ENCODE peak calls at places on chromosomes 5 and 9, in nine cellular contexts. One of them, this sample, is unnamed.

GRCh38 chr9:19471737-19472648 is 63.2 kb downstream of the ACER2 start:
- DNase-seq in fibroblast of lung: peak
- DNase-seq in adrenal gland: peak
- DNase-seq in AG04450: no peak
- DNase-seq in HFFc6: peak
- DNase-seq in mesothelial cell of epicardium: peak
- DNase-seq in thoracic aorta: no peak
- DNase-seq in cardiac muscle cell: peak
- DNase-seq in progenitor cell of endocrine pancreas: peak
- DNase-seq in this sample: no peak

GRCh38 chr5:80654054-80654390 is 430 bp upstream of the MSH3 start:
- DNase-seq in fibroblast of lung: no peak
- DNase-seq in adrenal gland: no peak
- DNase-seq in AG04450: no peak
- DNase-seq in HFFc6: no peak
- DNase-seq in mesothelial cell of epicardium: no peak
- DNase-seq in thoracic aorta: no peak
- DNase-seq in cardiac muscle cell: no peak
- DNase-seq in progenitor cell of endocrine pancreas: no peak
- DNase-seq in this sample: no peak

GRCh38 chr5:172658869-172659513 is 17.9 kb downstream of the NEURL1B start:
- DNase-seq in fibroblast of lung: peak
- DNase-seq in adrenal gland: peak
- DNase-seq in AG04450: no peak
- DNase-seq in HFFc6: no peak
- DNase-seq in mesothelial cell of epicardium: no peak
- DNase-seq in thoracic aorta: no peak
- DNase-seq in cardiac muscle cell: no peak
- DNase-seq in progenitor cell of endocrine pancreas: no peak
- DNase-seq in this sample: no peak

GRCh38 chr9:129653819-129654528 is 11.5 kb upstream of the PRRX2 start:
- DNase-seq in fibroblast of lung: no peak
- DNase-seq in adrenal gland: no peak
- DNase-seq in AG04450: no peak
- DNase-seq in HFFc6: no peak
- DNase-seq in mesothelial cell of epicardium: no peak
- DNase-seq in thoracic aorta: no peak
- DNase-seq in cardiac muscle cell: peak
- DNase-seq in progenitor cell of endocrine pancreas: no peak
- DNase-seq in this sample: no peak

GRCh38 chr5:116517557-116517956 is 57.1 kb downstream of the SEMA6A start:
- DNase-seq in fibroblast of lung: no peak
- DNase-seq in adrenal gland: no peak
- DNase-seq in AG04450: no peak
- DNase-seq in HFFc6: no peak
- DNase-seq in mesothelial cell of epicardium: no peak
- DNase-seq in thoracic aorta: no peak
- DNase-seq in cardiac muscle cell: no peak
- DNase-seq in progenitor cell of endocrine pancreas: no peak
- DNase-seq in this sample: no peak

GRCh38 chr9:108168451-108168850 is 678.9 kb upstream of the KLF4 start:
- DNase-seq in fibroblast of lung: peak
- DNase-seq in adrenal gland: no peak
- DNase-seq in AG04450: no peak
- DNase-seq in HFFc6: peak
- DNase-seq in mesothelial cell of epicardium: no peak
- DNase-seq in thoracic aorta: no peak
- DNase-seq in cardiac muscle cell: no peak
- DNase-seq in progenitor cell of endocrine pancreas: no peak
- DNase-seq in this sample: no peak

GRCh38 chr5:127887282-127887681 is 184.1 kb downstream of the CCDC192 start:
- DNase-seq in fibroblast of lung: peak
- DNase-seq in adrenal gland: no peak
- DNase-seq in AG04450: no peak
- DNase-seq in HFFc6: no peak
- DNase-seq in mesothelial cell of epicardium: no peak
- DNase-seq in thoracic aorta: no peak
- DNase-seq in cardiac muscle cell: no peak
- DNase-seq in progenitor cell of endocrine pancreas: no peak
- DNase-seq in this sample: no peak

GRCh38 chr9:115164511-115164974 is 46.6 kb upstream of the TNC start:
- DNase-seq in fibroblast of lung: peak
- DNase-seq in adrenal gland: no peak
- DNase-seq in AG04450: no peak
- DNase-seq in HFFc6: peak
- DNase-seq in mesothelial cell of epicardium: no peak
- DNase-seq in thoracic aorta: no peak
- DNase-seq in cardiac muscle cell: no peak
- DNase-seq in progenitor cell of endocrine pancreas: no peak
- DNase-seq in this sample: no peak

GRCh38 chr5:59744531-59744992 is 149.0 kb downstream of the PDE4D start:
- DNase-seq in fibroblast of lung: peak
- DNase-seq in adrenal gland: no peak
- DNase-seq in AG04450: no peak
- DNase-seq in HFFc6: peak
- DNase-seq in mesothelial cell of epicardium: no peak
- DNase-seq in thoracic aorta: no peak
- DNase-seq in cardiac muscle cell: no peak
- DNase-seq in progenitor cell of endocrine pancreas: no peak
- DNase-seq in this sample: no peak

GRCh38 chr5:176779537-176779936 is 30.8 kb upstream of the UNC5A start:
- DNase-seq in fibroblast of lung: no peak
- DNase-seq in adrenal gland: no peak
- DNase-seq in AG04450: no peak
- DNase-seq in HFFc6: no peak
- DNase-seq in mesothelial cell of epicardium: peak
- DNase-seq in thoracic aorta: no peak
- DNase-seq in cardiac muscle cell: no peak
- DNase-seq in progenitor cell of endocrine pancreas: no peak
- DNase-seq in this sample: no peak

GRCh38 chr9:86990276-86990675 is 43.0 kb upstream of the GAS1 start:
- DNase-seq in fibroblast of lung: no peak
- DNase-seq in adrenal gland: no peak
- DNase-seq in AG04450: no peak
- DNase-seq in HFFc6: no peak
- DNase-seq in mesothelial cell of epicardium: no peak
- DNase-seq in thoracic aorta: no peak
- DNase-seq in cardiac muscle cell: no peak
- DNase-seq in progenitor cell of endocrine pancreas: no peak
- DNase-seq in this sample: no peak

GRCh38 chr9:109793196-109793595 is 13.2 kb downstream of the PALM2AKAP2 start:
- DNase-seq in fibroblast of lung: peak
- DNase-seq in adrenal gland: peak
- DNase-seq in AG04450: peak
- DNase-seq in HFFc6: peak
- DNase-seq in mesothelial cell of epicardium: no peak
- DNase-seq in thoracic aorta: no peak
- DNase-seq in cardiac muscle cell: no peak
- DNase-seq in progenitor cell of endocrine pancreas: no peak
- DNase-seq in this sample: no peak

GRCh38 chr5:10507575-10508024 is 56.3 kb upstream of the ANKRD33B start:
- DNase-seq in fibroblast of lung: peak
- DNase-seq in adrenal gland: no peak
- DNase-seq in AG04450: no peak
- DNase-seq in HFFc6: peak
- DNase-seq in mesothelial cell of epicardium: no peak
- DNase-seq in thoracic aorta: no peak
- DNase-seq in cardiac muscle cell: peak
- DNase-seq in progenitor cell of endocrine pancreas: no peak
- DNase-seq in this sample: no peak

GRCh38 chr9:114341152-114341830 is 11.6 kb downstream of the ORM2 start:
- DNase-seq in fibroblast of lung: no peak
- DNase-seq in adrenal gland: no peak
- DNase-seq in AG04450: no peak
- DNase-seq in HFFc6: no peak
- DNase-seq in mesothelial cell of epicardium: no peak
- DNase-seq in thoracic aorta: no peak
- DNase-seq in cardiac muscle cell: no peak
- DNase-seq in progenitor cell of endocrine pancreas: no peak
- DNase-seq in this sample: no peak

GRCh38 chr5:91384671-91385430 is 1.7 kb upstream of the ARRDC3 start:
- DNase-seq in fibroblast of lung: peak
- DNase-seq in adrenal gland: peak
- DNase-seq in AG04450: peak
- DNase-seq in HFFc6: peak
- DNase-seq in mesothelial cell of epicardium: no peak
- DNase-seq in thoracic aorta: peak
- DNase-seq in cardiac muscle cell: peak
- DNase-seq in progenitor cell of endocrine pancreas: no peak
- DNase-seq in this sample: no peak
- TF ChIP-seq CTCF in fibroblast of lung: peak
- TF ChIP-seq CTCF in adrenal gland: peak
- TF ChIP-seq CTCF in AG04450: peak
- TF ChIP-seq CTCF in HFFc6: peak
- TF ChIP-seq CTCF in mesothelial cell of epicardium: peak
- TF ChIP-seq CTCF in thoracic aorta: peak
- TF ChIP-seq CTCF in cardiac muscle cell: peak
- TF ChIP-seq CTCF in progenitor cell of endocrine pancreas: peak
- TF ChIP-seq CTCF in this sample: peak

GRCh38 chr5:43019615-43020293 is 20.4 kb downstream of the ANXA2R start:
- DNase-seq in fibroblast of lung: peak
- DNase-seq in adrenal gland: peak
- DNase-seq in AG04450: no peak
- DNase-seq in HFFc6: peak
- DNase-seq in mesothelial cell of epicardium: no peak
- DNase-seq in thoracic aorta: no peak
- DNase-seq in cardiac muscle cell: peak
- DNase-seq in progenitor cell of endocrine pancreas: no peak
- DNase-seq in this sample: peak
- TF ChIP-seq CTCF in fibroblast of lung: peak
- TF ChIP-seq CTCF in adrenal gland: no peak
- TF ChIP-seq CTCF in AG04450: peak
- TF ChIP-seq CTCF in HFFc6: peak
- TF ChIP-seq CTCF in mesothelial cell of epicardium: peak
- TF ChIP-seq CTCF in thoracic aorta: no peak
- TF ChIP-seq CTCF in cardiac muscle cell: peak
- TF ChIP-seq CTCF in progenitor cell of endocrine pancreas: peak
- TF ChIP-seq CTCF in this sample: peak

GRCh38 chr5:453725-454481 is 10.9 kb downstream of the EXOC3 start:
- DNase-seq in fibroblast of lung: no peak
- DNase-seq in adrenal gland: no peak
- DNase-seq in AG04450: no peak
- DNase-seq in HFFc6: no peak
- DNase-seq in mesothelial cell of epicardium: no peak
- DNase-seq in thoracic aorta: no peak
- DNase-seq in cardiac muscle cell: no peak
- DNase-seq in progenitor cell of endocrine pancreas: no peak
- DNase-seq in this sample: no peak

GRCh38 chr5:455806-456205 is 12.8 kb downstream of the EXOC3 start:
- DNase-seq in fibroblast of lung: no peak
- DNase-seq in adrenal gland: no peak
- DNase-seq in AG04450: no peak
- DNase-seq in HFFc6: no peak
- DNase-seq in mesothelial cell of epicardium: no peak
- DNase-seq in thoracic aorta: no peak
- DNase-seq in cardiac muscle cell: no peak
- DNase-seq in progenitor cell of endocrine pancreas: no peak
- DNase-seq in this sample: no peak

GRCh38 chr5:452856-453710 is 10.1 kb downstream of the EXOC3 start:
- DNase-seq in fibroblast of lung: no peak
- DNase-seq in adrenal gland: no peak
- DNase-seq in AG04450: no peak
- DNase-seq in HFFc6: no peak
- DNase-seq in mesothelial cell of epicardium: no peak
- DNase-seq in thoracic aorta: no peak
- DNase-seq in cardiac muscle cell: no peak
- DNase-seq in progenitor cell of endocrine pancreas: no peak
- DNase-seq in this sample: no peak

GRCh38 chr5:456351-457194 is 13.6 kb downstream of the EXOC3 start:
- DNase-seq in fibroblast of lung: peak
- DNase-seq in adrenal gland: no peak
- DNase-seq in AG04450: no peak
- DNase-seq in HFFc6: no peak
- DNase-seq in mesothelial cell of epicardium: no peak
- DNase-seq in thoracic aorta: no peak
- DNase-seq in cardiac muscle cell: no peak
- DNase-seq in progenitor cell of endocrine pancreas: no peak
- DNase-seq in this sample: peak

DNA sequence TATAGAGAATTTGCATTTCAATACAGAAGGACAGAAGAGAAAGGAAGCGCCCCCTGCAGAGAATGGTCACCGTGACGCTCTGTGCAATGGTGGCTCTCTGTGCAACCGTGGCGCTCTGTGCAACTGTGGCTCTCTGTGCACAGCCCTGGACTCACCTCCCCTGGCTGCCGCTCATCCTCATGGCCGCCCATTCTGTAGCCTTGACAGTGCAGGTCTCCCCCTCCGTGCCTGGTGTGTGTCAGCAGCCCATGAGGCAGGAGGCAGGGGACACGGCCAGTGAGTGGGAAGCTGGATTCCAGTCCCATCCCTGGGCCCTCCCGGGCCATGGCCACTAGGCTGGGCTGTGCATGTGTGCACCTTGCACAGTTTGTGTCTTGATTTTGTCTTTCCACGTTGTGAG is 12.0 kb downstream of the EXOC3 start:
- DNase-seq in fibroblast of lung: no peak
- DNase-seq in adrenal gland: no peak
- DNase-seq in AG04450: no peak
- DNase-seq in HFFc6: no peak
- DNase-seq in mesothelial cell of epicardium: no peak
- DNase-seq in thoracic aorta: no peak
- DNase-seq in cardiac muscle cell: no peak
- DNase-seq in progenitor cell of endocrine pancreas: no peak
- DNase-seq in this sample: no peak
- TF ChIP-seq CTCF in fibroblast of lung: no peak
- TF ChIP-seq CTCF in adrenal gland: no peak
- TF ChIP-seq CTCF in AG04450: no peak
- TF ChIP-seq CTCF in HFFc6: no peak
- TF ChIP-seq CTCF in mesothelial cell of epicardium: no peak
- TF ChIP-seq CTCF in thoracic aorta: no peak
- TF ChIP-seq CTCF in cardiac muscle cell: no peak
- TF ChIP-seq CTCF in progenitor cell of endocrine pancreas: no peak
- TF ChIP-seq CTCF in this sample: no peak

DNA sequence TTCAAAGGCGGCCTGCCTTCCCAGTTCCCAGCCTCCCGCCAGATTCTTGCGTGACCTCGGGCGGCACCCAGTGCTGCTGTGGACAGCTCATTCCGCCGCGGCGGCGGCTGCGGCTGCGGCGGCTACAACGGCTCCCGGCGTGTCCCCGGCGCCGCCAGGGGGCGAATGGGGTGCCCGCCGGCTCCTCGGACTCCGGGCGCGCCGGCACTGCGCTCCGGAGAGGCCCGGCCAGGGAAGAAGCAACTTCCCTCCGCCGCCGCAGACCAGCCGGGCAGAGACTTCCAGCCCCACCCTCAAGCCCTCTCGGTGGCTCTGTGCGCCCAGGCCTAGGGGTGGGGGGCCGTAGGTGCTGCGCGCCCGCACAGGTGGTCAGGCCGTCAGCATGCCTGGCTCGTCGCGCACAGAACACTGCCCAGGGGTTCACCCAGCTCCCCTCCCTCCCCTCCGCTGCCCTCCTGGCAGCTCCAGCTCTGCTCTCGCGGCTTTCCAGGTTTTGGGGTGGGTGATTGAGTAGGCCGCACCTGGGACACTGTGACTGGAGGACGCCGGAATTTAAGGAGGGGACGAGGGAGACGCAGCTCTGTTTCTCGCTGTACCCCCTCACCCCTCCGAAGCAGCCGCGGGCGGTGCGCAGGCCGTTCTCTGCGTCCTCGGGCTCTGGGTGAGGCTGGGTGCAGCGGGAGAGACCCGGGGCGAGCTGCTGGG is 20.2 kb downstream of the IGIP start:
- DNase-seq in fibroblast of lung: peak
- DNase-seq in adrenal gland: peak
- DNase-seq in AG04450: peak
- DNase-seq in HFFc6: peak
- DNase-seq in mesothelial cell of epicardium: peak
- DNase-seq in thoracic aorta: no peak
- DNase-seq in cardiac muscle cell: peak
- DNase-seq in progenitor cell of endocrine pancreas: peak
- DNase-seq in this sample: peak
- TF ChIP-seq CTCF in fibroblast of lung: peak
- TF ChIP-seq CTCF in adrenal gland: peak
- TF ChIP-seq CTCF in AG04450: peak
- TF ChIP-seq CTCF in HFFc6: peak
- TF ChIP-seq CTCF in mesothelial cell of epicardium: peak
- TF ChIP-seq CTCF in thoracic aorta: peak
- TF ChIP-seq CTCF in cardiac muscle cell: peak
- TF ChIP-seq CTCF in progenitor cell of endocrine pancreas: peak
- TF ChIP-seq CTCF in this sample: peak

This sample was measured in natural killer cell.